ENCODE peak calls at places on chromosomes 4 and X, in four cellular contexts. One of them, this sample, is unnamed. For H3K9me3, the result is how much of the 10 kb centered on the place peaks cover.

GRCh38 chr4:156280726-156281125 is 327.1 kb upstream of the CTSO start:
- DNase-seq in tibial nerve: no peak
- DNase-seq in lung: no peak
- DNase-seq in neural progenitor cell: no peak
- DNase-seq in this sample: no peak

GRCh38 chr4:84887824-84888223 is 78.7 kb downstream of the WDFY3 start:
- DNase-seq in tibial nerve: no peak
- DNase-seq in lung: no peak
- DNase-seq in neural progenitor cell: no peak
- DNase-seq in this sample: peak

GRCh38 chr4:42359686-42360085 is 37.6 kb upstream of the SHISA3 start:
- DNase-seq in tibial nerve: no peak
- DNase-seq in lung: no peak
- DNase-seq in neural progenitor cell: no peak
- DNase-seq in this sample: no peak

GRCh38 chr4:14532436-14532835 is 469.8 kb upstream of the CPEB2 start:
- DNase-seq in tibial nerve: no peak
- DNase-seq in lung: no peak
- DNase-seq in neural progenitor cell: no peak
- DNase-seq in this sample: peak

GRCh38 chr4:1910643-1911042 is 39.5 kb downstream of the NSD2 start:
- DNase-seq in tibial nerve: peak
- DNase-seq in lung: no peak
- DNase-seq in neural progenitor cell: peak
- DNase-seq in this sample: peak

GRCh38 chr4:163540448-163540847 is 46.0 kb downstream of the TMA16 start:
- DNase-seq in tibial nerve: no peak
- DNase-seq in lung: no peak
- DNase-seq in neural progenitor cell: no peak
- DNase-seq in this sample: no peak

GRCh38 chr4:182760644-182761043 is 156.5 kb downstream of the DCTD start:
- DNase-seq in tibial nerve: no peak
- DNase-seq in lung: no peak
- DNase-seq in neural progenitor cell: no peak
- DNase-seq in this sample: no peak

GRCh38 chr4:112214397-112215264 is 17.0 kb upstream of the AP1AR start:
- DNase-seq in tibial nerve: no peak
- DNase-seq in lung: no peak
- DNase-seq in neural progenitor cell: no peak
- DNase-seq in this sample: no peak

GRCh38 chr4:56311299-56311975 is 75.9 kb downstream of the AASDH start:
- DNase-seq in tibial nerve: no peak
- DNase-seq in lung: no peak
- DNase-seq in neural progenitor cell: no peak
- DNase-seq in this sample: no peak

GRCh38 chrX:70852294-70852693 is 56.2 kb downstream of the TEX11 start:
- DNase-seq in tibial nerve: no peak
- DNase-seq in lung: no peak
- DNase-seq in neural progenitor cell: no peak
- DNase-seq in this sample: no peak

GRCh38 chr4:55851885-55852284 is 1.6 kb upstream of the EXOC1 start:
- DNase-seq in tibial nerve: no peak
- DNase-seq in lung: no peak
- DNase-seq in neural progenitor cell: no peak
- DNase-seq in this sample: no peak

GRCh38 chr4:155624478-155624877 is 42.2 kb upstream of the GUCY1A1 start:
- DNase-seq in tibial nerve: no peak
- DNase-seq in lung: no peak
- DNase-seq in neural progenitor cell: no peak
- DNase-seq in this sample: no peak

GRCh38 chr4:169305651-169306050 is 34.9 kb upstream of the SH3RF1 start:
- DNase-seq in tibial nerve: no peak
- DNase-seq in lung: no peak
- DNase-seq in neural progenitor cell: no peak
- DNase-seq in this sample: no peak

GRCh38 chr4:56689661-56690060 is 8.6 kb upstream of the HOPX start:
- DNase-seq in tibial nerve: no peak
- DNase-seq in lung: no peak
- DNase-seq in neural progenitor cell: peak
- DNase-seq in this sample: no peak

GRCh38 chrX:154476821-154477220 is 2.3 kb downstream of the LAGE3 start:
- DNase-seq in tibial nerve: no peak
- DNase-seq in lung: no peak
- DNase-seq in neural progenitor cell: no peak
- DNase-seq in this sample: no peak

GRCh38 chr4:41323706-41324105 is 67.0 kb downstream of the UCHL1 start:
- DNase-seq in tibial nerve: no peak
- DNase-seq in lung: no peak
- DNase-seq in neural progenitor cell: no peak
- DNase-seq in this sample: no peak

GRCh38 chr4:16056681-16057400 is 27.0 kb downstream of the PROM1 start:
- DNase-seq in tibial nerve: no peak
- DNase-seq in lung: no peak
- DNase-seq in neural progenitor cell: peak
- DNase-seq in this sample: no peak

GRCh38 chr4:13171292-13172057 is 312.7 kb downstream of the RAB28 start:
- DNase-seq in tibial nerve: no peak
- DNase-seq in lung: no peak
- DNase-seq in neural progenitor cell: no peak
- DNase-seq in this sample: no peak

GRCh38 chr4:125951275-125951887 is 636.6 kb downstream of the FAT4 start:
- DNase-seq in tibial nerve: no peak
- DNase-seq in lung: no peak
- DNase-seq in neural progenitor cell: no peak
- DNase-seq in this sample: no peak

GRCh38 chrX:73728518-73729023 is 165.6 kb downstream of the CHIC1 start:
- DNase-seq in tibial nerve: no peak
- DNase-seq in lung: no peak
- DNase-seq in neural progenitor cell: peak
- DNase-seq in this sample: no peak

GRCh38 chrX:95346854-95347253 is 1337.8 kb upstream of the DIAPH2 start:
- DNase-seq in tibial nerve: no peak
- DNase-seq in lung: no peak
- DNase-seq in neural progenitor cell: no peak
- DNase-seq in this sample: no peak

GRCh38 chrX:132216806-132217202 is 2.4 kb downstream of the RAP2C start:
- DNase-seq in tibial nerve: no peak
- DNase-seq in lung: no peak
- DNase-seq in neural progenitor cell: peak
- DNase-seq in this sample: no peak

GRCh38 chrX:110267874-110268273 is 50.0 kb downstream of the AMMECR1 start:
- DNase-seq in tibial nerve: no peak
- DNase-seq in lung: no peak
- DNase-seq in neural progenitor cell: no peak
- DNase-seq in this sample: no peak

GRCh38 chr4:8304827-8305695 is 35.5 kb downstream of the HTRA3 start:
- DNase-seq in tibial nerve: no peak
- DNase-seq in lung: no peak
- DNase-seq in neural progenitor cell: no peak
- DNase-seq in this sample: no peak

GRCh38 chr4:184514121-184514988 is 40.0 kb upstream of the IRF2 start:
- DNase-seq in tibial nerve: peak
- DNase-seq in lung: peak
- DNase-seq in neural progenitor cell: peak
- DNase-seq in this sample: peak

DNA sequence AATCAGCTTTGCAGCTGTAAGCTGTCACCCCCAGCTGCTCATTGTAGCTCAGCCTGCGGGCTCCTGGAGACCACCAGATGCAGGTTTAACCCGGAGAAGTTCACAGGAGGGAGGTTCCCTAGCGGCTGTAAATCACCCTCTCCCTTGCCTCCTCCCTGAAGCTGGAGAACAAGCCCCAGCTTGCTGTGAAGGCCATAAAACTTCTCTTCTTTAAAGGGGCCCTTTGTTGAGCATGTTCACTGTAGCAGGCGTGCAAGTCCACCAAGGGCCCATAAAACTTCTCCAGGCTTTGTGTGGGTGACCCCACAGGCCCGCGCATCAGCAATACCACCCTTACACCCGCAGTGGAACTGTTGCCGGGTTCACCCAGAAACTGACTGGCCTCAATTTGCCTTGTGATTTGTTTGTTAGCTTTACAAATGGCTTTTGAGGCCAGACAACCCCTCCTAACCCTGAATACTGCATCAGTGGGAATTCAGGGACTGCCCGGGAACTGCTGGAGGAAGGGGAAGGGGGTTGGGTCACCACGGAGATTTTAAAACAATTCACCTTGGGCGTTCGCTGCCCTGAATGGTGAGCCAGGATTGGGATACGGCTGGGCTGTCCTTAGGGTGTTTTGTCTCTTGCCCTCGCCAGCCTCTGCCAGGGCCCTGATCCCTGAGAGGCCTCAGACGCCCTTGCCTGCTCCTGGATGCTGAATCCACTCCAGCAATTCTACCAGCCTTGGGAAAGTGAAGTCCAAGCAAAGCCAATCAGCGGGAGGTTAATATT is 49.5 kb upstream of the ATP6AP2 start:
- DNase-seq in tibial nerve: no peak
- DNase-seq in lung: no peak
- DNase-seq in neural progenitor cell: peak
- DNase-seq in this sample: peak
- H3K27ac ChIP-seq in tibial nerve: no peak
- H3K27ac ChIP-seq in lung: no peak
- H3K27ac ChIP-seq in neural progenitor cell: no peak
- H3K27ac ChIP-seq in this sample: peak

GRCh38 chr4:25813705-25814104 is 49.1 kb downstream of the SEL1L3 start:
- DNase-seq in tibial nerve: peak
- DNase-seq in lung: peak
- DNase-seq in neural progenitor cell: peak
- DNase-seq in this sample: peak

GRCh38 chr4:25816591-25817058 is 46.2 kb downstream of the SEL1L3 start:
- DNase-seq in tibial nerve: no peak
- DNase-seq in lung: no peak
- DNase-seq in neural progenitor cell: no peak
- DNase-seq in this sample: no peak

GRCh38 chr4:25815586-25815985 is 47.2 kb downstream of the SEL1L3 start:
- DNase-seq in tibial nerve: no peak
- DNase-seq in lung: no peak
- DNase-seq in neural progenitor cell: no peak
- DNase-seq in this sample: no peak

GRCh38 chr4:25814737-25815136 is 48.1 kb downstream of the SEL1L3 start:
- DNase-seq in tibial nerve: no peak
- DNase-seq in lung: no peak
- DNase-seq in neural progenitor cell: no peak
- DNase-seq in this sample: no peak

DNA sequence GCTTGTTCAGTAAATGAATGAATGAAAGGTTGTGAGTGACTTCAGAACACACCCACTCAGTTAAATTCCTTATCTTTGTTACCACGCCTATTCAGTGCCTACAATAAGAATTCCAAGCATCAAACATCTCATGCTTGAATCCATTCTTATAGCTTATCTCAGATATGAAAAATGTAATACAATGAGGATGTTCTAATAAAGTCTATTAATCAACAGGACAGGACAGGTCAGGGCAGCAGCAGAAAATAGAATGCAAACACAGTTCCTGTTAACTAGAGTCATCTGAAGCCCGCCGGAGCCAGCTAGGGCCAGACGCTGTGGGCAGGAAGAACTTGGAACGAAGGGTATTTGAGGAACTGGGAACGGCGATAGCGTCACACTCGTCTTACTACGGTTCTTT is 48.5 kb downstream of the SEL1L3 start:
- DNase-seq in tibial nerve: peak
- DNase-seq in lung: no peak
- DNase-seq in neural progenitor cell: no peak
- DNase-seq in this sample: no peak
- H3K9me3 ChIP-seq in tibial nerve: under half
- H3K9me3 ChIP-seq in lung: under half
- H3K9me3 ChIP-seq in neural progenitor cell: under half
- H3K9me3 ChIP-seq in this sample: under half

DNA sequence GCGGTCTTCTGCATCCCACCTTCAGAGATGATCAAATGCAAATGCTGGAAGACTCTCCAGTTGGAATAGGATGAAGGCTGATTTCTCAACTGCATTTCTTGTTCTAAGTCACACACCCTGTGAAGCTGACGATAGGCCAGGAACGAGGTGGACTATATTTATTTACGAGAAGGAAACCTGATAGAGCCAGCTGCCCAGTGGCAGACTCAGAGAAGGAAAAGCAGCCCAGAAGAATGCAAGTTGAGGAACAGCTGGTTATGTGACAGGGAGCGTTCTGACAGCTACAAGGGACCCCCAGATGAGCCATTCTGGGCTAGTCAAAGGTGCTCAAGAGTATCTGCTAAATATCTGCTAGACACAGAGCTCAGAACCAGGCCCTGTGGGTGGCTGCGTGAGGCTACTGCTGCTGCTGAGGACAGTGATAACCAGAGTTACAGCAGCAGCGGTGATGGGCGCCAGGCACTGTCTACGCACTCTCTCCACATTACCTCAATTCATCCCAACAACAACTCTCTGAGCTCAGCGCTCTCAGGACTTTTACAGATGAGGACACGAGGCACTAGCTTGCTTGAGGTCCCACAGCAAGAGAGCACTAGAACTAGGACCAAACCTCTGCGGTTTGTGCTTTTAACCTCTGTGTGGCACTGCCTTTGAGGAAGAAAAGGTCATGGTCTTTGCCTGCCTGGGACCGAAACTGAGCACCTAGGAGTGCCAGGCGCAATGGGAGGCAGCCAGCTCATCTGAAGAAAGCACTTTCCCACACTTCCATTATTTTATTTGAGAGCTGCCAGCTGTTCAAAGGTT is 69.0 kb downstream of the GATB start:
- DNase-seq in tibial nerve: peak
- DNase-seq in lung: no peak
- DNase-seq in neural progenitor cell: no peak
- DNase-seq in this sample: peak
- H3K27ac ChIP-seq in tibial nerve: peak
- H3K27ac ChIP-seq in lung: no peak
- H3K27ac ChIP-seq in neural progenitor cell: no peak
- H3K27ac ChIP-seq in this sample: peak

GRCh38 chrX:151735219-151735618 is 673 bp downstream of the CNGA2 start:
- DNase-seq in tibial nerve: no peak
- DNase-seq in lung: no peak
- DNase-seq in neural progenitor cell: no peak
- DNase-seq in this sample: no peak

GRCh38 chrX:151738751-151739150 is 4.2 kb downstream of the CNGA2 start:
- DNase-seq in tibial nerve: no peak
- DNase-seq in lung: no peak
- DNase-seq in neural progenitor cell: no peak
- DNase-seq in this sample: no peak

GRCh38 chrX:151737494-151737893 is 2.9 kb downstream of the CNGA2 start:
- DNase-seq in tibial nerve: no peak
- DNase-seq in lung: no peak
- DNase-seq in neural progenitor cell: no peak
- DNase-seq in this sample: no peak

GRCh38 chrX:151734446-151734845 is at the start of gene CNGA2:
- DNase-seq in tibial nerve: no peak
- DNase-seq in lung: no peak
- DNase-seq in neural progenitor cell: no peak
- DNase-seq in this sample: no peak

DNA sequence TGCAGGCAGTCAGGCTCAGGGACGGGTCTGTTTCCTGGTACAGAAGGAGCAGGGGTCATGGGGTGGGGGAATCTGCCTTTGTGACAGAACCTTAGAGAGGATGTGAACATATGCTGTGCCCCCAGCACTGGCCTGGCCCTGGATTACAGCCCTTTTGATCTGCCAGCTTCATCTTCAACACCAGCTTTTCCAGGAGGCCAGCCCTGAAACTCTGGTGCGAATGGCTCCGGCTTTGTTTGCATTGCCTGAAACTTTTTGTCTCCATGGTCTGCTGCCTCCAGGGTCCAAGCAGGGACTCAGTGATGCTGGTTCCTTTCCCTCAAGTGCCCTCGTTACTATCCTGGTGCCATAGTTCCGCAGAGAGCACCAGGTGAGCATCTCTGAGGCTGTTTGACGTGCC is 2.1 kb downstream of the CNGA2 start:
- DNase-seq in tibial nerve: no peak
- DNase-seq in lung: no peak
- DNase-seq in neural progenitor cell: no peak
- DNase-seq in this sample: no peak
- H3K9me3 ChIP-seq in tibial nerve: under half
- H3K9me3 ChIP-seq in lung: under half
- H3K9me3 ChIP-seq in neural progenitor cell: under half
- H3K9me3 ChIP-seq in this sample: under half

This sample was measured in SJCRH30.